ENCODE peak calls at places on chromosome 22, in four cellular contexts. I is small intestine, Y is SJCRH30, C is lower leg skin. Z is an unnamed sample.

GRCh38 chr22:38645430-38645829 is 10.8 kb downstream of the FAM227A start:
- DNase-seq in I (no peak), Y (no peak), C (peak), Z (no peak)

GRCh38 chr22:21725956-21726649 is 9.5 kb downstream of the YPEL1 start:
- DNase-seq in I (no peak), Y (no peak), C (no peak), Z (no peak)

GRCh38 chr22:23180301-23180892 is at the start of gene BCR:
- DNase-seq in I (peak), Y (peak), C (peak), Z (no peak)

GRCh38 chr22:23069502-23070357 is 589 bp upstream of the GNAZ start:
- DNase-seq in I (peak), Y (peak), C (peak), Z (peak)

GRCh38 chr22:31139866-31140716 is at the start of gene PLA2G3:
- DNase-seq in I (peak), Y (peak), C (peak), Z (no peak)

GRCh38 chr22:22119003-22119402 is 125.6 kb upstream of the VPREB1 start:
- DNase-seq in I (no peak), Y (no peak), C (no peak), Z (no peak)

GRCh38 chr22:25759825-25760231 is 17.8 kb downstream of the MYO18B start:
- DNase-seq in I (no peak), Y (peak), C (no peak), Z (peak)

GRCh38 chr22:35376728-35377472 is 4.0 kb upstream of the HMOX1 start:
- DNase-seq in I (peak), Y (peak), C (peak), Z (peak)

GRCh38 chr22:37303821-37304274 is 21.5 kb downstream of the CYTH4 start:
- DNase-seq in I (no peak), Y (no peak), C (peak), Z (peak)

GRCh38 chr22:37569921-37570660 is 9.8 kb downstream of the LGALS2 start:
- DNase-seq in I (peak), Y (no peak), C (no peak), Z (no peak)

GRCh38 chr22:45553333-45554039 is 50.8 kb downstream of the FBLN1 start:
- DNase-seq in I (peak), Y (peak), C (peak), Z (peak)

GRCh38 chr22:31136711-31137110 is 3.6 kb downstream of the PLA2G3 start:
- DNase-seq in I (no peak), Y (no peak), C (no peak), Z (no peak)

GRCh38 chr22:49664371-49664881 is 163.2 kb downstream of the BRD1 start:
- DNase-seq in I (no peak), Y (no peak), C (no peak), Z (no peak)

GRCh38 chr22:41603873-41604332 is 14.3 kb upstream of the PMM1 start:
- DNase-seq in I (peak), Y (peak), C (no peak), Z (no peak)

GRCh38 chr22:36329217-36330078 is 58.3 kb downstream of the MYH9 start:
- DNase-seq in I (peak), Y (peak), C (no peak), Z (peak)

GRCh38 chr22:27045103-27045940 is 387.9 kb downstream of the MIAT start:
- DNase-seq in I (no peak), Y (peak), C (no peak), Z (no peak)

GRCh38 chr22:36180038-36180880 is 19.7 kb upstream of the APOL3 start:
- DNase-seq in I (peak), Y (peak), C (peak), Z (peak)

GRCh38 chr22:42439821-42440674 is 7.8 kb upstream of the NFAM1 start:
- DNase-seq in I (no peak), Y (no peak), C (no peak), Z (no peak)

GRCh38 chr22:35305525-35306070 is 5.9 kb downstream of the TOM1 start:
- DNase-seq in I (no peak), Y (no peak), C (no peak), Z (no peak)

GRCh38 chr22:43998865-43999264 is 25.2 kb upstream of the PARVB start:
- DNase-seq in I (no peak), Y (no peak), C (no peak), Z (no peak)

GRCh38 chr22:27420817-27421361 is 380.7 kb downstream of the MN1 start:
- DNase-seq in I (no peak), Y (peak), C (peak), Z (peak)

GRCh38 chr22:44119669-44120313 is 60.9 kb upstream of the PARVG start:
- DNase-seq in I (no peak), Y (no peak), C (no peak), Z (no peak)

GRCh38 chr22:42150727-42151590 is 20.3 kb upstream of the CYP2D6 start:
- DNase-seq in I (no peak), Y (no peak), C (no peak), Z (no peak)

GRCh38 chr22:43996170-43996980 is 27.7 kb upstream of the PARVB start:
- DNase-seq in I (peak), Y (no peak), C (no peak), Z (no peak)

GRCh38 chr22:44245438-44245837 is 64.7 kb downstream of the PARVG start:
- DNase-seq in I (no peak), Y (no peak), C (no peak), Z (no peak)

GRCh38 chr22:42299586-42300285 is 29.3 kb upstream of the TCF20 start:
- DNase-seq in I (peak), Y (peak), C (peak), Z (no peak)

GRCh38 chr22:43273902-43274484 is 69.2 kb downstream of the SCUBE1 start:
- DNase-seq in I (peak), Y (peak), C (no peak), Z (no peak)

GRCh38 chr22:29391546-29391945 is 3.2 kb upstream of the AP1B1 start:
- DNase-seq in I (no peak), Y (no peak), C (no peak), Z (no peak)
- H3K4me3 ChIP-seq in I (no peak), Y (no peak), C (no peak), Z (no peak)

GRCh38 chr22:20036535-20037392 is 15.9 kb downstream of the TANGO2 start:
- DNase-seq in I (no peak), Y (no peak), C (no peak), Z (no peak)
- H3K4me3 ChIP-seq in I (no peak), Y (no peak), C (no peak), Z (no peak)

GRCh38 chr22:28904211-28904808 is 20.9 kb downstream of the ZNRF3 start:
- DNase-seq in I (no peak), Y (no peak), C (no peak), Z (no peak)
- H3K4me3 ChIP-seq in I (no peak), Y (no peak), C (no peak), Z (peak)

DNA sequence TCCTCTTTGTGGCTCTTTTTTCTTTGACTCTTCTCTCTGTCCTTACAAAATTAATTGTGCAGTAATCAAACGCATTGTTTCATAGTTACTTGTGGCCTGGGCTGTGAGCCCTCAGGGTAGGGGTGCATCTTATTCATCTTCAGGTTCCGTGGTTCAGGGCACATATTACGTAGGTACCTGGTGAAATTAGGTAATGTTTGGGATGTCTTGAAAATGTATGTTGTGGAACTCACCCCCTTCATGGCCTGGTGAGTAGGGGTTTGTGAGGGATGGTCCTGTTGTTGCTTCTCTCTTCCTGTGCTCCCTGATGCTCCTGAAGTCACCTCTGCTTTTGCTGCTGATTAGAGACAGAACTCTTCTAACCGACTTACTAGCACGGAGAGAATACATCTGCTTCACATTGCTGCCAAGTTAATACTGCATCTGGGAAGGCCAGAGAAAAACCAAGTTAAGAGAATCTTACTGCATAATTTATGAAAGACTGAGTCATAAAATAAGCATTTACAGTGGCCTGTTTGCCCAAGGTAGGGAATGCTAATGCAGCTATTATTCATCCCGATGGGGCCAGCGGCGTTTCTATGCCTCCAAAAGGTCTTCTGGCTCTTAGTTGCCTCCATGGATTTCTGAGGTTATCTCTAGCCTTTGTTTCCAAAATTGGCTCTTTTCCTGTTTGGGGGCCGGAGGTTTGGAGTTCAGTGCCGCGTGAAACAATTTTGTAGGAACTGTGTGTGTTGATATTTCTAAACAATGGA is 66.9 kb downstream of the TBC1D22A start:
- DNase-seq in I (no peak), Y (no peak), C (no peak), Z (no peak)
- H3K4me3 ChIP-seq in I (no peak), Y (no peak), C (no peak), Z (no peak)

Z was measured in thoracic aorta.